ENCODE peak calls at places on chromosome 17, in nine cellular contexts. M is fibroblast of the aortic adventitia; C is body of pancreas; N is naive thymus-derived CD4-positive, alpha-beta T cell; Y is hepatic stellate cell; J is activated T-helper 9 cell treated with anti-CD3 and anti-CD28 coated beads, Interleukin-2, amount 50 U/mL, for 16 hours; S is B cell; Z is CD8-positive, alpha-beta T cell; F is activated CD8-positive, alpha-beta T cell treated with anti-CD3 and anti-CD28 coated beads, Interleukin-2, amount 10 ng/mL, durations not matched to agents 7 days and 5 days. B is an unnamed sample.

GRCh38 chr17:61408151-61409041 is 8.8 kb downstream of the TBX2 start:
- DNase-seq in M (no peak), C (no peak), N (no peak), Y (peak), J (no peak), S (no peak), Z (no peak), F (no peak), B (no peak)

GRCh38 chr17:64180089-64180488 is 50.1 kb upstream of the ERN1 start:
- DNase-seq in M (peak), C (no peak), N (no peak), Y (no peak), J (no peak), S (no peak), Z (no peak), F (no peak), B (no peak)

GRCh38 chr17:39194985-39195524 is 2.4 kb downstream of the CACNB1 start:
- DNase-seq in M (no peak), C (no peak), N (no peak), Y (no peak), J (no peak), S (no peak), Z (no peak), F (no peak), B (no peak)

GRCh38 chr17:28334666-28335200 is 539 bp downstream of the IFT20 start:
- DNase-seq in M (no peak), C (no peak), N (no peak), Y (no peak), J (no peak), S (no peak), Z (no peak), F (no peak), B (no peak)

GRCh38 chr17:65485388-65486299 is 75.8 kb downstream of the AXIN2 start:
- DNase-seq in M (peak), C (no peak), N (no peak), Y (no peak), J (no peak), S (no peak), Z (no peak), F (no peak), B (peak)

GRCh38 chr17:42518755-42519545 is 17.1 kb upstream of the NAGLU start:
- DNase-seq in M (peak), C (peak), N (no peak), Y (no peak), J (no peak), S (no peak), Z (no peak), F (no peak), B (no peak)

GRCh38 chr17:82212331-82213250 is at the start of gene CCDC57:
- DNase-seq in M (peak), C (peak), N (peak), Y (peak), J (peak), S (peak), Z (peak), F (peak), B (peak)

GRCh38 chr17:43660816-43661493 is 767 bp downstream of the MEOX1 start:
- DNase-seq in M (no peak), C (no peak), N (no peak), Y (no peak), J (no peak), S (no peak), Z (no peak), F (no peak), B (no peak)

GRCh38 chr17:43784628-43785101 is 4.4 kb downstream of the CFAP97D1 start:
- DNase-seq in M (peak), C (no peak), N (no peak), Y (peak), J (no peak), S (no peak), Z (no peak), F (no peak), B (peak)

GRCh38 chr17:73820686-73821448 is 176.6 kb upstream of the SDK2 start:
- DNase-seq in M (no peak), C (no peak), N (no peak), Y (no peak), J (no peak), S (no peak), Z (no peak), F (no peak), B (peak)

GRCh38 chr17:82882715-82883446 is 43.1 kb upstream of the ZNF750 start:
- DNase-seq in M (no peak), C (peak), N (peak), Y (no peak), J (peak), S (no peak), Z (peak), F (peak), B (no peak)

GRCh38 chr17:15503731-15504130 is 36.3 kb upstream of the CDRT4 start:
- DNase-seq in M (no peak), C (no peak), N (no peak), Y (no peak), J (no peak), S (no peak), Z (no peak), F (no peak), B (no peak)

GRCh38 chr17:32519769-32520701 is 33.2 kb downstream of the CDK5R1 start:
- DNase-seq in M (peak), C (no peak), N (peak), Y (peak), J (no peak), S (peak), Z (peak), F (peak), B (peak)

GRCh38 chr17:74962622-74963394 is 9.8 kb downstream of the HID1 start:
- DNase-seq in M (no peak), C (no peak), N (no peak), Y (no peak), J (no peak), S (no peak), Z (no peak), F (no peak), B (no peak)

GRCh38 chr17:45273551-45273957 is 11.7 kb upstream of the SPATA32 start:
- DNase-seq in M (peak), C (no peak), N (no peak), Y (no peak), J (no peak), S (no peak), Z (no peak), F (no peak), B (no peak)

GRCh38 chr17:77531002-77531401 is 390.2 kb downstream of the SEC14L1 start:
- DNase-seq in M (no peak), C (no peak), N (no peak), Y (no peak), J (no peak), S (no peak), Z (no peak), F (no peak), B (no peak)

GRCh38 chr17:18117533-18117932 is 9.0 kb downstream of the MYO15A start:
- DNase-seq in M (no peak), C (no peak), N (no peak), Y (no peak), J (no peak), S (no peak), Z (no peak), F (no peak), B (no peak)

GRCh38 chr17:80109066-80109618 is 7.8 kb downstream of the GAA start:
- DNase-seq in M (no peak), C (no peak), N (no peak), Y (no peak), J (no peak), S (no peak), Z (no peak), F (no peak), B (no peak)

GRCh38 chr17:68955181-68955841 is at the start of gene ABCA8:
- DNase-seq in M (peak), C (peak), N (no peak), Y (no peak), J (no peak), S (no peak), Z (no peak), F (no peak), B (no peak)

GRCh38 chr17:8133941-8134340 is 10.0 kb upstream of the HES7 start:
- DNase-seq in M (no peak), C (no peak), N (no peak), Y (no peak), J (no peak), S (no peak), Z (no peak), F (no peak), B (no peak)